ENCODE peak calls at places on chromosomes 11 and 22, in ten cellular contexts. V is Right ventricle myocardium superior; J is GM12891; M is fibroblast of pulmonary artery; W is amniotic stem cell; B is AG04450; Q is fibroblast of mammary gland; L is activated naive CD4-positive, alpha-beta T cell; R is Karpas-422; X is EL. G is an unnamed sample.

GRCh38 chr11:99316761-99317475 is 296.2 kb downstream of the CNTN5 start:
- DNase-seq in V (peak), J (no peak), M (peak), W (no peak), B (no peak), Q (no peak), L (no peak), R (no peak), X (peak), G (no peak)

GRCh38 chr11:130422251-130422995 is 6.0 kb downstream of the ADAMTS8 start:
- DNase-seq in V (no peak), J (no peak), M (no peak), W (no peak), B (no peak), Q (no peak), L (no peak), R (no peak), X (no peak), G (no peak)

GRCh38 chr11:22340803-22341581 is 2.8 kb downstream of the SLC17A6 start:
- DNase-seq in V (no peak), J (no peak), M (no peak), W (no peak), B (no peak), Q (no peak), L (no peak), R (no peak), X (no peak), G (no peak)

GRCh38 chr11:8138526-8138925 is 30.3 kb downstream of the RIC3 start:
- DNase-seq in V (no peak), J (no peak), M (no peak), W (no peak), B (no peak), Q (no peak), L (no peak), R (no peak), X (no peak), G (no peak)

GRCh38 chr11:33319965-33320813 is 63.0 kb downstream of the HIPK3 start:
- DNase-seq in V (no peak), J (no peak), M (no peak), W (no peak), B (no peak), Q (no peak), L (no peak), R (no peak), X (no peak), G (no peak)

GRCh38 chr11:62689421-62690183 is at the start of gene LRRN4CL:
- DNase-seq in V (peak), J (no peak), M (peak), W (peak), B (peak), Q (peak), L (no peak), R (no peak), X (peak), G (no peak)

GRCh38 chr11:131375421-131375820 is 5.0 kb downstream of the NTM start:
- DNase-seq in V (no peak), J (no peak), M (no peak), W (no peak), B (no peak), Q (no peak), L (no peak), R (no peak), X (no peak), G (no peak)

GRCh38 chr11:8168485-8169257 is at the start of gene RIC3:
- DNase-seq in V (peak), J (peak), M (no peak), W (no peak), B (no peak), Q (no peak), L (peak), R (no peak), X (no peak), G (peak)

GRCh38 chr22:50341977-50342650 is 1.0 kb upstream of the PPP6R2 start:
- DNase-seq in V (peak), J (peak), M (peak), W (peak), B (peak), Q (peak), L (peak), R (peak), X (peak), G (peak)

GRCh38 chr11:2522636-2523255 is 77.9 kb downstream of the KCNQ1 start:
- DNase-seq in V (peak), J (peak), M (no peak), W (no peak), B (no peak), Q (no peak), L (no peak), R (no peak), X (no peak), G (no peak)

GRCh38 chr11:43575931-43576833 is 104.4 kb upstream of the HSD17B12 start:
- DNase-seq in V (no peak), J (no peak), M (peak), W (no peak), B (no peak), Q (peak), L (no peak), R (no peak), X (no peak), G (no peak)

GRCh38 chr22:36775589-36775965 is 342 bp downstream of the IFT27 start:
- DNase-seq in V (peak), J (peak), M (peak), W (no peak), B (no peak), Q (peak), L (no peak), R (peak), X (no peak), G (peak)